ENCODE peak calls at places on chromosomes 6 and 20, in six cellular contexts. S is ELR, K is cardiac muscle cell, I is B cell, T is endothelial cell, G is mucosa of gallbladder. R is an unnamed sample.

GRCh38 chr20:62160876-62161275 is 17.3 kb downstream of the SS18L1 start:
- DNase-seq in S (no peak), K (no peak), I (no peak), T (no peak), G (no peak), R (no peak)

GRCh38 chr6:53998293-53998692 is 113.0 kb upstream of the MLIP start:
- DNase-seq in S (no peak), K (no peak), I (no peak), T (no peak), G (no peak), R (no peak)

GRCh38 chr20:9503530-9504251 is 10.7 kb upstream of the LAMP5 start:
- DNase-seq in S (peak; percentile 28), K (peak; percentile 25), I (no peak), T (no peak), G (no peak), R (no peak)

GRCh38 chr20:59019217-59019616 is at the start of gene TUBB1:
- DNase-seq in S (no peak), K (no peak), I (no peak), T (no peak), G (no peak), R (no peak)

GRCh38 chr6:142568857-142569597 is 267.2 kb downstream of the ADGRG6 start:
- DNase-seq in S (peak; percentile 71), K (no peak), I (no peak), T (no peak), G (no peak), R (no peak)

GRCh38 chr6:38180586-38180985 is 361.1 kb downstream of the ZFAND3 start:
- DNase-seq in S (no peak), K (no peak), I (no peak), T (no peak), G (no peak), R (peak; percentile 4)

GRCh38 chr6:41080623-41081022 is 7.8 kb downstream of the NFYA start:
- DNase-seq in S (no peak), K (no peak), I (no peak), T (no peak), G (no peak), R (no peak)

GRCh38 chr6:13217206-13217905 is 111.0 kb downstream of the TBC1D7 start:
- DNase-seq in S (peak; percentile 27), K (peak; percentile 6), I (no peak), T (no peak), G (no peak), R (no peak)

GRCh38 chr20:14764511-14765369 is 427.3 kb upstream of the FLRT3 start:
- DNase-seq in S (no peak), K (no peak), I (no peak), T (no peak), G (peak; percentile 68), R (no peak)

GRCh38 chr6:41652876-41653641 is 14.8 kb downstream of the MDFI start:
- DNase-seq in S (peak; percentile 46), K (no peak), I (no peak), T (no peak), G (no peak), R (no peak)

GRCh38 chr6:110544472-110544871 is 68.1 kb upstream of the SLC22A16 start:
- DNase-seq in S (no peak), K (no peak), I (no peak), T (no peak), G (no peak), R (no peak)

GRCh38 chr6:872570-873125 is 179.7 kb upstream of the EXOC2 start:
- DNase-seq in S (no peak), K (no peak), I (no peak), T (no peak), G (no peak), R (no peak)

GRCh38 chr6:169326067-169326799 is 72.6 kb upstream of the THBS2 start:
- DNase-seq in S (peak; percentile 65), K (peak; percentile 54), I (no peak), T (peak; percentile 57), G (no peak), R (no peak)

GRCh38 chr20:48238326-48238725 is 453.0 kb upstream of the SULF2 start:
- DNase-seq in S (peak; percentile 17), K (no peak), I (no peak), T (no peak), G (no peak), R (no peak)

GRCh38 chr20:64099086-64099786 is 8.1 kb downstream of the NPBWR2 start:
- DNase-seq in S (no peak), K (no peak), I (no peak), T (no peak), G (no peak), R (no peak)

GRCh38 chr6:39152247-39152646 is 37.3 kb upstream of the SAYSD1 start:
- DNase-seq in S (no peak), K (no peak), I (no peak), T (no peak), G (no peak), R (no peak)

GRCh38 chr6:111870054-111870750 is 3.0 kb downstream of the FYN start:
- DNase-seq in S (no peak), K (no peak), I (no peak), T (no peak), G (no peak), R (no peak)

GRCh38 chr6:170041526-170041925 is 249.4 kb downstream of the DLL1 start:
- DNase-seq in S (no peak), K (no peak), I (no peak), T (no peak), G (no peak), R (no peak)

GRCh38 chr20:20702330-20703245 is 9.9 kb downstream of the RALGAPA2 start:
- DNase-seq in S (no peak), K (no peak), I (no peak), T (no peak), G (no peak), R (no peak)

R was measured in D341Med.